ENCODE peak calls at places on chromosome 1, in eight cellular contexts. Z is IMR-90; Y is astrocyte; L is activated CD4-positive, alpha-beta T cell treated with anti-CD3 and anti-CD28 coated beads, Interleukin-2, amount 10 ng/mL, durations not matched to agents 7 days and 5 days; F is activated T-helper 1 cell treated with anti-CD3 and anti-CD28 coated beads, Interleukin-12 subunit alpha, Interleukin-12 subunit beta, Interleukin-2, Interleukin-4 antibody, amounts not matched to agents 30 ng/mL and 10 ng/mL and 1 ng/mL, durations not matched to agents 14 hours and 24 hours and 36 hours; B is GM04504; E is endothelial cell; P is cerebellar cortex. V is an unnamed sample.

GRCh38 chr1:119737040-119737682 is 25.4 kb downstream of the PHGDH start:
- DNase-seq in Z (no peak), Y (peak; percentile 69), L (no peak), F (no peak), B (no peak), E (peak; percentile 49), P (no peak), V (no peak)

GRCh38 chr1:158039380-158039779 is 45.9 kb downstream of the KIRREL1 start:
- DNase-seq in Z (peak; percentile 40), Y (no peak), L (no peak), F (no peak), B (no peak), E (no peak), P (no peak), V (no peak)

GRCh38 chr1:167517535-167518330 is 596 bp downstream of the CD247 start:
- DNase-seq in Z (no peak), Y (no peak), L (peak; percentile 74), F (peak; percentile 76), B (no peak), E (no peak), P (no peak), V (no peak)

GRCh38 chr1:201266774-201267173 is 16.5 kb upstream of the PKP1 start:
- DNase-seq in Z (peak; percentile 95), Y (peak; percentile 85), L (peak; percentile 0), F (no peak), B (peak; percentile 64), E (no peak), P (no peak), V (no peak)

GRCh38 chr1:80417651-80418050 is 1383.1 kb upstream of the ADGRL2 start:
- DNase-seq in Z (peak; percentile 54), Y (peak; percentile 70), L (no peak), F (no peak), B (peak; percentile 17), E (no peak), P (no peak), V (no peak)

GRCh38 chr1:241157435-241157834 is 199.6 kb downstream of the RGS7 start:
- DNase-seq in Z (no peak), Y (no peak), L (no peak), F (no peak), B (no peak), E (peak; percentile 9), P (no peak), V (no peak)

GRCh38 chr1:201312298-201312697 is 29.0 kb downstream of the PKP1 start:
- DNase-seq in Z (no peak), Y (no peak), L (no peak), F (no peak), B (no peak), E (no peak), P (no peak), V (no peak)

GRCh38 chr1:111302374-111302773 is 11.7 kb downstream of the CHIA start:
- DNase-seq in Z (no peak), Y (no peak), L (no peak), F (no peak), B (no peak), E (no peak), P (no peak), V (no peak)

GRCh38 chr1:68725353-68725752 is 228.5 kb upstream of the DEPDC1 start:
- DNase-seq in Z (no peak), Y (no peak), L (no peak), F (no peak), B (no peak), E (no peak), P (peak; percentile 2), V (no peak)

GRCh38 chr1:100627018-100627716 is 89.2 kb downstream of the GPR88 start:
- DNase-seq in Z (peak; percentile 86), Y (peak; percentile 91), L (no peak), F (no peak), B (peak; percentile 61), E (no peak), P (no peak), V (no peak)